ENCODE peak calls at places on chromosome 6, in six cellular contexts. G, Q, I, E, H and R are unnamed samples.

GRCh38 chr6:128558924-128559323 is 38.5 kb upstream of the PTPRK start:
- DNase-seq in E (no peak), H (no peak), Q (no peak), I (no peak), G (no peak), R (no peak)

GRCh38 chr6:62683063-62683462 is 397.0 kb upstream of the KHDRBS2 start:
- DNase-seq in I (no peak), G (no peak), E (no peak), H (no peak), Q (no peak), R (no peak)

GRCh38 chr6:130381459-130382380 is 15.9 kb downstream of the TMEM200A start:
- DNase-seq in Q (no peak), H (no peak), G (no peak), I (no peak), E (no peak), R (no peak)

GRCh38 chr6:80477591-80478370 is 371.3 kb downstream of the BCKDHB start:
- DNase-seq in I (no peak), E (no peak), Q (no peak), G (no peak), H (peak), R (no peak)

GRCh38 chr6:130377371-130377770 is 11.6 kb downstream of the TMEM200A start:
- DNase-seq in H (no peak), E (no peak), I (no peak), G (no peak), Q (no peak), R (no peak)

GRCh38 chr6:166512567-166512966 is 73.9 kb downstream of the RAMACL start:
- DNase-seq in I (no peak), E (no peak), G (no peak), H (peak), Q (no peak), R (peak)

GRCh38 chr6:90343581-90343980 is 46.9 kb upstream of the BACH2 start:
- DNase-seq in E (no peak), I (no peak), G (peak), H (no peak), Q (no peak), R (no peak)

GRCh38 chr6:118318648-118319047 is 229.4 kb upstream of the PLN start:
- DNase-seq in E (no peak), Q (no peak), G (no peak), H (no peak), I (no peak), R (no peak)

GRCh38 chr6:84508981-84509380 is 255.4 kb downstream of the TBX18 start:
- DNase-seq in G (no peak), Q (no peak), I (no peak), H (no peak), E (no peak), R (no peak)

GRCh38 chr6:149445573-149445972 is 39.2 kb downstream of the ZC3H12D start:
- DNase-seq in G (no peak), E (no peak), I (no peak), Q (no peak), H (no peak), R (no peak)

GRCh38 chr6:53898026-53898795 is 103.4 kb downstream of the LRRC1 start:
- DNase-seq in I (no peak), G (no peak), H (no peak), Q (no peak), E (no peak), R (no peak)

GRCh38 chr6:151869787-151870186 is 62.3 kb downstream of the ESR1 start:
- DNase-seq in H (no peak), Q (no peak), G (no peak), E (no peak), I (no peak), R (no peak)

GRCh38 chr6:56649053-56649769 is 6.5 kb upstream of the DST start:
- DNase-seq in Q (peak), G (no peak), H (peak), E (no peak), I (no peak), R (no peak)

GRCh38 chr6:32355018-32355417 is 16.7 kb downstream of the TSBP1 start:
- DNase-seq in E (no peak), Q (no peak), G (no peak), I (no peak), H (no peak), R (no peak)

GRCh38 chr6:44034391-44034861 is 92.8 kb downstream of the MRPL14 start:
- DNase-seq in E (no peak), H (no peak), Q (no peak), G (no peak), I (peak), R (no peak)

GRCh38 chr6:3330199-3330598 is 71.5 kb downstream of the PSMG4 start:
- DNase-seq in G (no peak), H (no peak), I (no peak), E (no peak), Q (no peak), R (no peak)